ENCODE peak calls at places on chromosomes 5 and 9, in ten cellular contexts. K, H, P, B, N, D, S, Y, T and A are unnamed samples.
A peak's percentile ranks its signal among the peaks of the same experiment; 100 is the strongest.

GRCh38 chr5:1515311-1515920 is 8.3 kb downstream of the LPCAT1 start:
- DNase-seq in K (no peak), H (no peak), P (no peak), B (peak; percentile 66), N (no peak), D (peak; percentile 9), S (no peak), Y (no peak), T (no peak), A (peak; percentile 70)

GRCh38 chr5:14959443-14960119 is 88.0 kb upstream of the ANKH start:
- DNase-seq in K (no peak), H (no peak), P (no peak), B (no peak), N (no peak), D (no peak), S (peak; percentile 70), Y (no peak), T (no peak), A (no peak)

GRCh38 chr5:176319827-176320554 is 41.6 kb downstream of the KIAA1191 start:
- DNase-seq in K (peak; percentile 6), H (no peak), P (peak; percentile 21), B (no peak), N (no peak), D (no peak), S (peak; percentile 25), Y (no peak), T (no peak), A (no peak)

GRCh38 chr5:168288349-168289245 is 2.8 kb upstream of the WWC1 start:
- DNase-seq in K (no peak), H (no peak), P (no peak), B (no peak), N (no peak), D (no peak), S (peak; percentile 83), Y (no peak), T (peak; percentile 44), A (no peak)

GRCh38 chr9:122228906-122229837 is at the start of gene LHX6:
- DNase-seq in K (peak; percentile 47), H (no peak), P (peak; percentile 18), B (no peak), N (no peak), D (no peak), S (peak; percentile 15), Y (peak; percentile 15), T (no peak), A (peak; percentile 73)

GRCh38 chr5:141121563-141121962 is at the start of gene PCDHB4:
- DNase-seq in K (no peak), H (no peak), P (peak; percentile 6), B (peak; percentile 12), N (no peak), D (no peak), S (peak; percentile 17), Y (no peak), T (no peak), A (no peak)

GRCh38 chr9:34566191-34566849 is 23.2 kb downstream of the CNTFR start:
- DNase-seq in K (no peak), H (no peak), P (no peak), B (no peak), N (no peak), D (no peak), S (no peak), Y (no peak), T (no peak), A (no peak)

GRCh38 chr5:56507348-56507930 is 274.3 kb upstream of the ANKRD55 start:
- DNase-seq in K (no peak), H (no peak), P (no peak), B (no peak), N (no peak), D (no peak), S (no peak), Y (no peak), T (no peak), A (no peak)

GRCh38 chr5:79318935-79319614 is 83.1 kb downstream of the JMY start:
- DNase-seq in K (peak; percentile 99), H (peak; percentile 88), P (peak; percentile 85), B (no peak), N (no peak), D (no peak), S (peak; percentile 74), Y (peak; percentile 86), T (no peak), A (no peak)

GRCh38 chr9:111743275-111743674 is 51.5 kb downstream of the SHOC1 start:
- DNase-seq in K (peak; percentile 86), H (peak; percentile 85), P (peak; percentile 82), B (no peak), N (no peak), D (no peak), S (peak; percentile 94), Y (peak; percentile 84), T (no peak), A (no peak)

GRCh38 chr5:151189151-151189550 is 31.6 kb upstream of the ANXA6 start:
- DNase-seq in K (no peak), H (no peak), P (no peak), B (no peak), N (no peak), D (no peak), S (no peak), Y (no peak), T (no peak), A (no peak)

GRCh38 chr5:24547127-24547526 is 97.7 kb downstream of the CDH10 start:
- DNase-seq in K (no peak), H (no peak), P (no peak), B (no peak), N (no peak), D (no peak), S (no peak), Y (no peak), T (no peak), A (no peak)

GRCh38 chr9:105979359-105979758 is 285.0 kb downstream of the TMEM38B start:
- DNase-seq in K (no peak), H (no peak), P (no peak), B (no peak), N (no peak), D (no peak), S (no peak), Y (no peak), T (no peak), A (no peak)

GRCh38 chr5:74934949-74935751 is 69.0 kb upstream of the FAM169A start:
- DNase-seq in K (peak; percentile 50), H (peak; percentile 88), P (peak; percentile 36), B (no peak), N (peak; percentile 1), D (no peak), S (peak; percentile 25), Y (peak; percentile 45), T (no peak), A (no peak)
- TF ChIP-seq CTCF in K (peak; percentile 38), H (peak; percentile 45), P (peak; percentile 18), B (peak; percentile 40), N (peak; percentile 52), D (peak; percentile 54), S (peak; percentile 12), Y (peak; percentile 50), T (no peak), A (peak; percentile 44)

GRCh38 chr5:55345327-55345726 is 37.5 kb downstream of the MTREX start:
- DNase-seq in K (no peak), H (no peak), P (no peak), B (no peak), N (no peak), D (no peak), S (no peak), Y (no peak), T (no peak), A (no peak)

GRCh38 chr5:55338810-55339243 is 31.0 kb downstream of the MTREX start:
- DNase-seq in K (no peak), H (no peak), P (no peak), B (no peak), N (no peak), D (no peak), S (no peak), Y (no peak), T (no peak), A (no peak)

GRCh38 chr5:55343609-55344008 is 35.8 kb downstream of the MTREX start:
- DNase-seq in K (no peak), H (no peak), P (no peak), B (no peak), N (no peak), D (no peak), S (no peak), Y (no peak), T (no peak), A (no peak)

GRCh38 chr5:55343107-55343506 is 35.3 kb downstream of the MTREX start:
- DNase-seq in K (no peak), H (no peak), P (no peak), B (no peak), N (no peak), D (no peak), S (no peak), Y (no peak), T (no peak), A (no peak)

GRCh38 chr5:55344392-55344992 is 36.7 kb downstream of the MTREX start:
- DNase-seq in K (peak; percentile 70), H (peak; percentile 63), P (peak; percentile 84), B (no peak), N (peak; percentile 54), D (peak; percentile 17), S (peak; percentile 70), Y (peak; percentile 81), T (peak; percentile 62), A (no peak)
- TF ChIP-seq CTCF in K (peak; percentile 86), H (peak; percentile 92), P (peak; percentile 97), B (peak; percentile 91), N (peak; percentile 94), D (peak; percentile 91), S (peak; percentile 52), Y (peak; percentile 86), T (no peak), A (peak; percentile 89)

GRCh38 chr5:142913728-142914338 is 143.7 kb downstream of the ARHGAP26 start:
- DNase-seq in K (no peak), H (no peak), P (no peak), B (no peak), N (no peak), D (no peak), S (no peak), Y (no peak), T (no peak), A (no peak)

GRCh38 chr5:142911775-142912174 is 141.6 kb downstream of the ARHGAP26 start:
- DNase-seq in K (no peak), H (no peak), P (no peak), B (no peak), N (no peak), D (no peak), S (no peak), Y (no peak), T (no peak), A (no peak)

GRCh38 chr5:142918959-142919635 is 148.9 kb downstream of the ARHGAP26 start:
- DNase-seq in K (no peak), H (no peak), P (no peak), B (no peak), N (no peak), D (no peak), S (no peak), Y (no peak), T (no peak), A (no peak)

GRCh38 chr5:142915038-142915437 is 144.9 kb downstream of the ARHGAP26 start:
- DNase-seq in K (no peak), H (no peak), P (no peak), B (no peak), N (no peak), D (no peak), S (no peak), Y (no peak), T (no peak), A (no peak)

GRCh38 chr5:142915840-142916424 is 145.8 kb downstream of the ARHGAP26 start:
- DNase-seq in K (peak; percentile 48), H (no peak), P (peak; percentile 42), B (no peak), N (no peak), D (peak; percentile 31), S (peak; percentile 78), Y (peak; percentile 20), T (no peak), A (no peak)
- TF ChIP-seq CTCF in K (peak; percentile 53), H (peak; percentile 72), P (peak; percentile 69), B (peak; percentile 43), N (no peak), D (peak; percentile 76), S (peak; percentile 79), Y (peak; percentile 63), T (no peak), A (peak; percentile 56)

GRCh38 chr9:135499326-135500070 is 984 bp upstream of the MRPS2 start:
- DNase-seq in K (peak; percentile 84), H (peak; percentile 85), P (peak; percentile 92), B (peak; percentile 98), N (peak; percentile 92), D (peak; percentile 93), S (peak; percentile 78), Y (peak; percentile 91), T (peak; percentile 90), A (peak; percentile 95)
- TF ChIP-seq CTCF in K (no peak), H (no peak), P (no peak), B (no peak), N (no peak), D (peak; percentile 13), S (no peak), Y (no peak), T (no peak), A (no peak)